ENCODE peak calls at places on chromosomes 13 and 19, in four cellular contexts. G is K562, X is SK-N-SH, Q is GM12878. F is an unnamed sample.

GRCh38 chr13:93505104-93505952 is 278.7 kb downstream of the GPC6 start:
- DNase-seq in G (no peak), X (no peak), Q (no peak), F (no peak)

GRCh38 chr19:48686103-48686502 is 9.7 kb upstream of the FUT2 start:
- DNase-seq in G (no peak), X (no peak), Q (no peak), F (no peak)

GRCh38 chr19:57829316-57829715 is 783 bp upstream of the ZNF587B start:
- DNase-seq in G (no peak), X (no peak), Q (no peak), F (no peak)

GRCh38 chr13:19967619-19968018 is 9.1 kb downstream of the ZMYM2 start:
- DNase-seq in G (no peak), X (no peak), Q (no peak), F (no peak)

GRCh38 chr19:14073232-14073924 is 792 bp downstream of the MISP3 start:
- DNase-seq in G (peak), X (peak), Q (no peak), F (peak)

GRCh38 chr13:20451397-20451796 is 74.3 kb downstream of the CRYL1 start:
- DNase-seq in G (no peak), X (no peak), Q (peak), F (no peak)

GRCh38 chr13:87671031-87671823 is at the start of gene SLITRK5:
- DNase-seq in G (no peak), X (peak), Q (no peak), F (peak)

GRCh38 chr13:75021151-75021550 is 460.8 kb downstream of the TBC1D4 start:
- DNase-seq in G (no peak), X (no peak), Q (no peak), F (no peak)

GRCh38 chr19:10864538-10864899 is 6.8 kb upstream of the CARM1 start:
- DNase-seq in G (peak), X (peak), Q (no peak), F (peak)

GRCh38 chr19:38653028-38653571 is 5.7 kb downstream of the ACTN4 start:
- DNase-seq in G (no peak), X (no peak), Q (no peak), F (no peak)

GRCh38 chr13:36131931-36132297 is 732 bp upstream of the DCLK1 start:
- DNase-seq in G (no peak), X (no peak), Q (no peak), F (no peak)

GRCh38 chr19:46614114-46614701 is 10.7 kb downstream of the PTGIR start:
- DNase-seq in G (peak), X (peak), Q (no peak), F (peak)

GRCh38 chr13:89402211-89402610 is 1731.0 kb downstream of the SLITRK5 start:
- DNase-seq in G (no peak), X (no peak), Q (no peak), F (no peak)

GRCh38 chr19:49894879-49895565 is 1.7 kb downstream of the IL4I1 start:
- DNase-seq in G (no peak), X (no peak), Q (no peak), F (no peak)

GRCh38 chr19:4369888-4370260 is 26.5 kb downstream of the MPND start:
- DNase-seq in G (no peak), X (no peak), Q (no peak), F (peak)

GRCh38 chr13:87820221-87820620 is 149.1 kb downstream of the SLITRK5 start:
- DNase-seq in G (no peak), X (no peak), Q (no peak), F (no peak)

GRCh38 chr13:67278230-67278629 is 48.1 kb upstream of the PCDH9 start:
- DNase-seq in G (no peak), X (no peak), Q (no peak), F (no peak)

GRCh38 chr13:112248909-112249592 is 127.1 kb upstream of the SPACA7 start:
- DNase-seq in G (no peak), X (no peak), Q (no peak), F (no peak)

GRCh38 chr13:99969934-99970760 is 1.4 kb downstream of the ZIC5 start:
- DNase-seq in G (peak), X (no peak), Q (no peak), F (peak)

GRCh38 chr19:35045667-35046300 is 4.3 kb downstream of the HPN start:
- DNase-seq in G (peak), X (peak), Q (peak), F (peak)

GRCh38 chr13:47175172-47175806 is 278.4 kb upstream of the HTR2A start:
- DNase-seq in G (no peak), X (no peak), Q (no peak), F (no peak)

GRCh38 chr13:66546534-66547379 is 683.4 kb downstream of the PCDH9 start:
- DNase-seq in G (no peak), X (no peak), Q (no peak), F (no peak)

GRCh38 chr13:23570931-23571330 is 719 bp downstream of the TNFRSF19 start:
- DNase-seq in G (no peak), X (no peak), Q (no peak), F (no peak)

GRCh38 chr13:52399708-52400107 is 6.3 kb downstream of the THSD1 start:
- DNase-seq in G (no peak), X (no peak), Q (no peak), F (no peak)

GRCh38 chr13:112638919-112639318 is 50.9 kb upstream of the ATP11A start:
- DNase-seq in G (no peak), X (peak), Q (no peak), F (no peak)

GRCh38 chr13:50779443-50780200 is 63.9 kb downstream of the DLEU7 start:
- DNase-seq in G (no peak), X (peak), Q (no peak), F (no peak)

GRCh38 chr19:7705387-7706187 is 3.7 kb upstream of the FCER2 start:
- DNase-seq in G (no peak), X (no peak), Q (peak), F (no peak)

GRCh38 chr19:50480281-50481111 is 3.8 kb upstream of the GARIN5A start:
- DNase-seq in G (no peak), X (no peak), Q (no peak), F (no peak)

GRCh38 chr19:19900124-19900523 is 622 bp upstream of the ZNF93 start:
- DNase-seq in G (peak), X (peak), Q (no peak), F (no peak)

GRCh38 chr13:99992376-99992775 is 10.8 kb downstream of the ZIC2 start:
- DNase-seq in G (no peak), X (no peak), Q (no peak), F (no peak)

GRCh38 chr13:28353679-28354078 is 141.2 kb downstream of the FLT1 start:
- DNase-seq in G (no peak), X (no peak), Q (no peak), F (no peak)

GRCh38 chr13:20415694-20416107 is 110.0 kb downstream of the CRYL1 start:
- DNase-seq in G (no peak), X (no peak), Q (no peak), F (no peak)

GRCh38 chr19:10961763-10962536 is 1.1 kb downstream of the SMARCA4 start:
- DNase-seq in G (peak), X (no peak), Q (no peak), F (no peak)

GRCh38 chr13:99542788-99543406 is 41.6 kb downstream of the TM9SF2 start:
- DNase-seq in G (no peak), X (no peak), Q (peak), F (no peak)

GRCh38 chr19:44182145-44182544 is 17.2 kb downstream of the ZNF226 start:
- DNase-seq in G (no peak), X (no peak), Q (no peak), F (no peak)

GRCh38 chr19:14577885-14578427 is 4.9 kb upstream of the CLEC17A start:
- DNase-seq in G (no peak), X (peak), Q (peak), F (no peak)

GRCh38 chr13:76157926-76158325 is 521.8 kb downstream of the LMO7 start:
- DNase-seq in G (no peak), X (no peak), Q (no peak), F (no peak)

GRCh38 chr13:25170554-25171107 is 1.5 kb downstream of the AMER2 start:
- DNase-seq in G (no peak), X (peak), Q (no peak), F (peak)

GRCh38 chr13:45492538-45492937 is 27.8 kb downstream of the COG3 start:
- DNase-seq in G (no peak), X (no peak), Q (no peak), F (no peak)
- TF ChIP-seq USF2 in G (no peak), X (no peak), Q (no peak), F (no peak)

DNA sequence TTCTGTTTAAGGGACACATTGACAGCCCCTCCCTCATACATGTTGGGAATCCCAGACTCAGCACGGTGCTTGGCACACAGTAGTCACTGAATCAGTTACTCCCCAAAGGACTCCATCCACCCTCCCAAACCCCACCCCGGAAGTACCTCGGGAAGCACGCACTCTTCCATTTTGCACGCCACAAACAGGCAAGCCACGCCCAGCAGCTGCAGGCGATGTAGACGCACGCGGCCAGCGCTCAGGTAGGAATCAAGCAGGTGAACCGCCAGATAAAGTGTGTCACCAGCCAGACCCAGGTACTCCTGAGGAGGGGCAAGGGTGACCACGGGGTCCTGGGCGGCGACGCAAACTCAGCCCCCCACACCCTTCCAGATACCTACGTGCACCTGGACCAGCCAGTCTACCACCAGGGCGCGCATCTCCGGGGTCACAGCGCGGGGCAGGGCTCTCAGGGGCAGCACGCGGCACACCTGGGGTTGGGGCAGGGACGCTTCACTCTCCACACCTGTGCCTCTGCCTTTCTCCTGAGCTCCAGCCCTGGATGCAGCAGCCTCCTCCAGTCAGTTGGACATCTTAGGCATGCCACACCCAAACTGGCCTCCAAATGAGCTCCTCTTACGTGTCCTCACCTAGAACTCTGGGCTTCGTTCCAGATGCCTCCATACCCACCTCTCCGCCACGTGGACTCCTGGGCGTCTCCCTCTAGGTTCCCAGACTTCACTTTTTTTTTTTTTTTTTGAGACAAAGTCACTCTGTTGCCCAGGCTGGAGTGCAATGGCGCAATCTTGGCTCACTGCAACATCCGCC is 1.9 kb downstream of the CCNP start:
- DNase-seq in G (no peak), X (no peak), Q (no peak), F (no peak)
- TF ChIP-seq USF1 in G (no peak), X (no peak), Q (no peak), F (no peak)

GRCh38 chr19:33292595-33293254 is 9.6 kb downstream of the CEBPA start:
- DNase-seq in G (no peak), X (no peak), Q (no peak), F (no peak)
- TF ChIP-seq USF2 in G (no peak), X (no peak), Q (no peak), F (no peak)

GRCh38 chr19:6088677-6089063 is 21.6 kb downstream of the RFX2 start:
- DNase-seq in G (no peak), X (no peak), Q (no peak), F (no peak)
- TF ChIP-seq USF1 in G (no peak), X (no peak), Q (no peak), F (no peak)

GRCh38 chr19:12550951-12551832 is at the start of gene ZNF564:
- DNase-seq in G (peak), X (peak), Q (peak), F (peak)

DNA sequence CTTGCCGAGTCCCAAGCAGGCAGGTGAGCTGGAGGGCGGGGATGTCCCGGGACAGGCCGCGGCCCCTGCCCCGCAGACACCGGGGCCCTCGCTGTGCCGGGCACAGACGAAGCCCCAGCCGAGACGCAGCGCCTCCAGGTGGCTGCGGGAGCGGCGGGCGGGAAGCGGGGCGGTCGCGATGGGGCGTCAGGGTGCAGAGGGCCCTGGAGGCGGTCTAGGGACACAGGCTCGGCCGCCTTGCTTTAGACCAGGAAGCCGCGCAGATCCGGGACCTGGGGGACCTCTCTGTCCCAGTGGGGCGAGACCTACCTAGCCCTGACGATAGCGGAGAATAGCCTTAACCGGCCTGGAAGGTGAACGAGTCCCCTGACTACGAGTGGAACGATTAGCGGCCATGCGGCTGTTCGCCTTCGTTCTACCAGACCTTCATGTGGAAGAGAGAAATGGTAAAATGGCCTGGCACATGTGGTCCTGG is 4.2 kb upstream of the ZNF564 start:
- DNase-seq in G (no peak), X (peak), Q (no peak), F (peak)
- TF ChIP-seq USF2 in G (no peak), X (no peak), Q (no peak), F (no peak)

GRCh38 chr19:29667390-29667783 is 2.1 kb downstream of the PLEKHF1 start:
- DNase-seq in G (no peak), X (no peak), Q (no peak), F (no peak)

GRCh38 chr19:29668746-29669609 is 3.7 kb downstream of the PLEKHF1 start:
- DNase-seq in G (peak), X (no peak), Q (no peak), F (peak)

GRCh38 chr19:29665826-29666633 is 769 bp downstream of the PLEKHF1 start:
- DNase-seq in G (no peak), X (peak), Q (no peak), F (peak)

GRCh38 chr19:29666634-29667389 is 1.6 kb downstream of the PLEKHF1 start:
- DNase-seq in G (no peak), X (no peak), Q (no peak), F (peak)

GRCh38 chr19:29667941-29668340 is 2.7 kb downstream of the PLEKHF1 start:
- DNase-seq in G (no peak), X (no peak), Q (no peak), F (no peak)
- TF ChIP-seq USF1 in G (no peak), X (no peak), Q (no peak), F (no peak)

GRCh38 chr19:52522555-52522954 is 4.9 kb upstream of the ZNF808 start:
- DNase-seq in G (peak), X (peak), Q (no peak), F (peak)
- TF ChIP-seq USF2 in G (no peak), X (no peak), Q (no peak), F (no peak)

DNA sequence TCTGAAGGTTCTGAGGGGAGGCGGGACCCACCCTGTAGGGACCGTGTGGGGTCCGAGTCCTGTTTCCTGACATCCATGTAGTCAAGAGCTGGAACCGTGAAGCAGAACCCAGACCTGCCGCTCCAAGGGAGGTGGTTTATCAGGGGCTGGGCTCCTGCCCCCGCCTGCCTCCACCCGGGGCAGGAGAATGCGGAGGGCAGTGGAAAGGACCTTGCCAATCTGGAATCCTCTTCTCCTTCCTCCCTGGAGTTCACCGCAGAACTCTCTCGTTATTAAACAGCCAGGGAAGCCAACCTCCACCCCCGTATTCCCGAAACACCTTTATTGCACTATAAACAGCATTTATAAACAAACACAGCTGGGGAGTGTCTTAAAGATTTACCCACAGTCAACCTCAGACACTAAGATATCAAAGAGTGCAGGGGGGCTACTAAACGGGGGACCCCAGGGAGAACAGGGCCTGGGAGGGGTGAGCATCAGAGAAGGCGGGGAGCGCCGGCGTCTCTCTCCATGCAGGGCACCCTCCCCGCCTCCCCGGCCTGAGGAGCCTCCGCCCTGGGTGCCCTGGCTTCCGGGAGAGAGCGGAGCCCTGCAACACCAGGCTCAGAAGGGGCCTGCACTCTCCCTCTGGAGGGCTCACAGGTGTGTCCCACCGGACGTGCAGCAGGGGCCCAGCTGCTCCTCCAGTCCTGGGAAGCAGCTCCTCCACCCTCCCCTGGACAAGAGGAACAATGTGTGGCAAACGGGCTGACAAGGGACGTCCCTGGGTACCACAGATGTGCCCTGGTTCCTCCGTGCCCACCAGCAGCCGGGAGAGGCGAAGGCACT is 3.6 kb downstream of the C2CD4C start:
- DNase-seq in G (no peak), X (peak), Q (no peak), F (no peak)
- TF ChIP-seq USF1 in G (no peak), X (no peak), Q (no peak), F (no peak)